ENCODE peak calls at places on chromosomes 7 and 10, in seven cellular contexts. Y is body of pancreas, J is HCT116, X is right atrium auricular region, H is AG04449, E is RWPE1, D is colonic mucosa. W is an unnamed sample.

GRCh38 chr10:121667948-121668335 is 69.7 kb upstream of the FGFR2 start:
- DNase-seq in Y (no peak), J (no peak), X (no peak), H (no peak), E (peak; percentile 36), D (no peak), W (peak; percentile 53)

GRCh38 chr7:150898475-150899011 is 46.2 kb downstream of the AOC1 start:
- DNase-seq in Y (peak; percentile 76), J (peak; percentile 51), X (peak; percentile 82), H (no peak), E (peak; percentile 64), D (peak; percentile 87), W (peak; percentile 61)

GRCh38 chr10:87678302-87678701 is 18.6 kb downstream of the PAPSS2 start:
- DNase-seq in Y (no peak), J (no peak), X (no peak), H (no peak), E (no peak), D (no peak), W (no peak)

GRCh38 chr7:128783143-128783799 is 7.7 kb upstream of the OPN1SW start:
- DNase-seq in Y (peak; percentile 41), J (peak; percentile 8), X (no peak), H (peak; percentile 45), E (no peak), D (peak; percentile 51), W (peak; percentile 47)

GRCh38 chr10:34288634-34289033 is 526.5 kb downstream of the PARD3 start:
- DNase-seq in Y (no peak), J (peak; percentile 16), X (no peak), H (no peak), E (peak; percentile 43), D (no peak), W (peak; percentile 88)

GRCh38 chr7:2689951-2690705 is 2.1 kb downstream of the AMZ1 start:
- DNase-seq in Y (no peak), J (no peak), X (no peak), H (no peak), E (no peak), D (no peak), W (no peak)

GRCh38 chr10:6678211-6678803 is 98.2 kb upstream of the PRKCQ start:
- DNase-seq in Y (peak; percentile 53), J (peak; percentile 47), X (no peak), H (no peak), E (peak; percentile 29), D (peak; percentile 62), W (peak; percentile 52)

GRCh38 chr7:2843711-2844152 is 376 bp downstream of the GNA12 start:
- DNase-seq in Y (peak; percentile 44), J (no peak), X (no peak), H (no peak), E (no peak), D (no peak), W (no peak)

GRCh38 chr7:95469850-95470249 is 15.9 kb upstream of the ASB4 start:
- DNase-seq in Y (no peak), J (no peak), X (no peak), H (no peak), E (no peak), D (no peak), W (no peak)

GRCh38 chr7:140640060-140640611 is 477 bp downstream of the DENND2A start:
- DNase-seq in Y (no peak), J (no peak), X (no peak), H (no peak), E (peak; percentile 30), D (no peak), W (no peak)

GRCh38 chr7:131538791-131539179 is 17.6 kb downstream of the PODXL start:
- DNase-seq in Y (no peak), J (no peak), X (no peak), H (no peak), E (no peak), D (no peak), W (no peak)

GRCh38 chr10:114420811-114421485 is 16.6 kb upstream of the AFAP1L2 start:
- DNase-seq in Y (no peak), J (no peak), X (no peak), H (no peak), E (peak; percentile 41), D (no peak), W (peak; percentile 51)

DNA sequence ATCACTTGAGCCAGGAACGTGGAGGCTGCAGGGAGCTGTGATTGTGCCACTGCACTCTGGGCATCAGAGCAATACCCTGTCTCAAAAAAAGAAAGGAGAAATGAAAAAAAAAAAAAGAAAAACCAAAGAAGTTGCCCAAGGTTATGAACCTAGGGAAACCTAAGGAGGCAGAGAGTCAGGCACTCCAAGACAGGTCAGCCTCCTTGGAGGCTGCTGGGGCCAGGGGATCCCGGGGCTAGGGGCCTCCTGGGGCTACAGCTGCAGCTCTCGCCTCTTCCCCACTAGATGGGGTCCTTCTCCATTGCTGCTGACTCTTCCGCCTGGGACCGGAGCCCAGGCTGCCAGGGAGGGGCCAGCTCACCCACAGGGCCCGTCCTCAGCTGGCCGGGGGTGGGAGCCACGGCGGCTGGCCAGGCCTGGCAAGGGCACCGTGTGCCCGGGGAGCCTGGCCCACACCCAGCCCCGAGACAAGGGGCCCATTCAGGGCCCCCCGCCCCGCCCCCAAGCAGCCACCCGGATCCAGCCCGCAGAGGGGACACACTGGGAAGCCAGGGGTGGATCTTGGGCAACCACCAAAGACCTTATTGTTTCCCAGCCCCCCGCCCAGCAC is 1.7 kb upstream of the SPACDR start:
- DNase-seq in Y (peak; percentile 92), J (no peak), X (peak; percentile 68), H (no peak), E (peak; percentile 59), D (peak; percentile 56), W (peak; percentile 82)
- TF ChIP-seq CTCF in Y (peak; percentile 83), J (peak; percentile 59), X (peak; percentile 85), H (peak; percentile 85), E (peak; percentile 87), D (peak; percentile 42), W (peak; percentile 46)

DNA sequence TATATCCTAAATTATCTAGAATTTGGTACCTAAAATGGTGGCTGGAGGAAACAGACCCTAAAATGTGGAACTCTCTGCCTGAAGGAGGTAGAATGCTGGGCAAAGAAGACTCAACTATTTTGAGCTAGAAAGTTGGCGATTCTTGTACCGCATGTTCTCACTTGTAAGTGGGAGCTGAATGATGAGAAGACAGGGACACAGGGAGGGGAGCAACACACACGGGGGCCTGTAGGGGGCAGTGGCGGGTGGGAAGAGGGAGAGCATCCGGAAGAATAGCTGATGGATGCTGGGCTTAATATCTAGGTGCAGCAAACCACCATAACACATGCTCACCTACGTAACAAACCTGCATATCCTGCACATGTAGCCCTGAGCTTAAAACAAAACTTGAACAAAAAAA is 250.6 kb downstream of the CALN1 start:
- DNase-seq in Y (no peak), J (no peak), X (no peak), H (no peak), E (no peak), D (no peak), W (no peak)
- TF ChIP-seq CTCF in Y (no peak), J (peak; percentile 40), X (no peak), H (no peak), E (no peak), D (no peak), W (peak; percentile 19)

GRCh38 chr7:48168159-48168558 is 3.1 kb upstream of the ABCA13 start:
- DNase-seq in Y (no peak), J (no peak), X (no peak), H (no peak), E (no peak), D (no peak), W (peak; percentile 33)
- TF ChIP-seq CTCF in Y (no peak), J (no peak), X (no peak), H (no peak), E (no peak), D (no peak), W (no peak)

GRCh38 chr10:33066558-33067236 is 108.7 kb upstream of the ITGB1 start:
- DNase-seq in Y (peak; percentile 5), J (no peak), X (no peak), H (no peak), E (no peak), D (no peak), W (peak; percentile 51)
- TF ChIP-seq CTCF in Y (no peak), J (peak; percentile 43), X (no peak), H (no peak), E (no peak), D (no peak), W (no peak)

W was measured in MCF 10A.